ENCODE peak calls at places on chromosomes 4 and X, in seven cellular contexts. K is HCT116, I is thyroid gland, R is endothelial cell of umbilical vein, J is adrenal gland, B is suprapubic skin, G is stomach. P is an unnamed sample.

GRCh38 chrX:143664302-143664701 is 28.4 kb upstream of the SLITRK4 start:
- DNase-seq in K (no peak), I (no peak), R (no peak), J (no peak), B (no peak), G (no peak), P (no peak)

GRCh38 chrX:15564981-15565579 is 35.7 kb downstream of the ACE2 start:
- DNase-seq in K (peak), I (peak), R (peak), J (peak), B (no peak), G (peak), P (peak)

GRCh38 chrX:72714471-72714916 is 388 bp upstream of the PHKA1 start:
- DNase-seq in K (peak), I (peak), R (peak), J (peak), B (peak), G (peak), P (peak)

GRCh38 chr4:142815834-142816233 is 30.3 kb downstream of the INPP4B start:
- DNase-seq in K (peak), I (no peak), R (no peak), J (no peak), B (no peak), G (no peak), P (no peak)

GRCh38 chr4:56743550-56743949 is 62.5 kb upstream of the HOPX start:
- DNase-seq in K (no peak), I (no peak), R (no peak), J (no peak), B (no peak), G (no peak), P (no peak)

GRCh38 chr4:2515835-2516550 is 20.5 kb upstream of the FAM193A start:
- DNase-seq in K (no peak), I (peak), R (no peak), J (peak), B (no peak), G (peak), P (peak)

GRCh38 chr4:22315643-22316042 is 200.2 kb downstream of the ADGRA3 start:
- DNase-seq in K (no peak), I (no peak), R (no peak), J (no peak), B (no peak), G (no peak), P (no peak)

GRCh38 chr4:182307746-182308145 is 64.5 kb downstream of the TENM3 start:
- DNase-seq in K (peak), I (peak), R (no peak), J (peak), B (no peak), G (no peak), P (no peak)

GRCh38 chrX:95974885-95975284 is 709.8 kb upstream of the DIAPH2 start:
- DNase-seq in K (no peak), I (no peak), R (no peak), J (no peak), B (no peak), G (no peak), P (no peak)

GRCh38 chr4:83522239-83522638 is 13.7 kb upstream of the GPAT3 start:
- DNase-seq in K (no peak), I (no peak), R (no peak), J (no peak), B (no peak), G (no peak), P (no peak)

GRCh38 chr4:185398618-185399017 is 2.0 kb downstream of the ANKRD37 start:
- DNase-seq in K (no peak), I (no peak), R (peak), J (no peak), B (no peak), G (no peak), P (no peak)

GRCh38 chrX:21524008-21524407 is 134.1 kb downstream of the KLHL34 start:
- DNase-seq in K (no peak), I (no peak), R (no peak), J (no peak), B (no peak), G (no peak), P (no peak)

GRCh38 chrX:49270249-49270921 is 792 bp downstream of the PPP1R3F start:
- DNase-seq in K (no peak), I (no peak), R (no peak), J (no peak), B (no peak), G (no peak), P (no peak)

GRCh38 chrX:49268702-49269009 is 937 bp upstream of the PPP1R3F start:
- DNase-seq in K (no peak), I (no peak), R (no peak), J (no peak), B (no peak), G (no peak), P (no peak)

GRCh38 chrX:49269768-49270248 is at the start of gene PPP1R3F:
- DNase-seq in K (no peak), I (no peak), R (peak), J (no peak), B (no peak), G (no peak), P (no peak)

GRCh38 chrX:49271341-49271740 is 1.7 kb downstream of the PPP1R3F start:
- DNase-seq in K (no peak), I (peak), R (no peak), J (no peak), B (no peak), G (no peak), P (no peak)

DNA sequence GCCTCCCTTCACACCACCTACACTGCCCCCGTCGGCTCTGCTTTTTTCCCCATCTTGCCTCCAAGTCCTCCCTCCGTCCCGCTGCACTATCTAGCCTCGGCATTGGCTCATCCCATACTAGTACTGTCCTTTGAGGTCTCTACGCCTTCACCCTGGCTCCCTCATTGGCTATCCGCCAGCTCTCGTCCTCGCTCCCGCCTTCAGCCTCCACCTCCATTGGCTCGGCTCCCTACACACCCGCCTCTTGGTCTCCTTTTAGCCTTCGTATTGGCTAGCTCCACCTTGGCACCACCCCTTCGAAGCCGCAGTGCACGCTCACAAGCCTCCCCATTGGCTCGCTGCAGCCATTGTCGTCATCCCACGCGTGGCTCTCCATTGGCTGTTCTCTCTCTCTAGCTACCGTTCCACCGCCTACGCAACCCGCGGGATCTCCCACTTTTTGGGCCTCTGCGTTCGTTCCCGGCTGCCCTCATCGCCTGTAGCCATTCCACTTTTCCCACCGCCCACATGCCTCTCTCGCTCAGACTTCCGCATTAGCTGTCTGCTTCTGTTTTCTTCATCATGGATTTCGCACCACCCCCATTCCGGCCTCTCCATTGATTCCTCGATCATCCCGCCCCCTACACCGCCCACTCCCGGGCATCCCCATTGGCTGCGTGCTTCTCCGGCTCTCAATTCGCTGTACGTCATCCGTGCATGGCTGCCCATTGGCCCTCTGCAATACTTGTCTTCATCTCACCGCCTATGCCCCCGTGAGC is 404 bp upstream of the PPP1R3F start:
- DNase-seq in K (peak), I (peak), R (peak), J (peak), B (peak), G (peak), P (peak)
- TF ChIP-seq POLR2A in K (no peak), I (no peak), R (peak), J (peak), B (no peak), G (no peak), P (peak)

DNA sequence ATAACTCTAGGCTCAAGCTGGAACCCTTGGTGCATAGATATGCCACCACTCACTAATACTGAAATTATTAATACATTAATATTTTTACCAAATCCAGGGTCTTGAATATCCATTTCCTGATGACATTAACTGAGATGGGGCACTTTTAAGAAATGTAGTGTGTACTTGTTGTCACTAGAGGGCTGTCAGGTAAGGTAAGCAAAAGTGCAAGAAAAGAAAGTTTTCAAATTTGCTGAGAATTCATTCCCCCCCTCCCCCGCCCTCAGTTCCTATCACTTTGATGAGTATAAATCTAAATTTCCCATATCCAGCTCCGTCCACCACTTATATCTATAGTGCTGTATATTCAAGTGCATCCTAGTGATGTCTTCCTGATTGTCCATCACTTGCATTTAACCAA is 20.5 kb upstream of the WDR44 start:
- DNase-seq in K (no peak), I (no peak), R (peak), J (no peak), B (no peak), G (no peak), P (no peak)
- TF ChIP-seq CTCF in K (peak), I (no peak), R (no peak), J (peak), B (no peak), G (no peak), P (peak)

GRCh38 chrX:50876551-50876950 is 34.0 kb upstream of the BMP15 start:
- DNase-seq in K (no peak), I (no peak), R (no peak), J (no peak), B (no peak), G (no peak), P (no peak)

GRCh38 chrX:50877310-50877709 is 33.2 kb upstream of the BMP15 start:
- DNase-seq in K (no peak), I (no peak), R (no peak), J (no peak), B (no peak), G (no peak), P (no peak)

GRCh38 chrX:50881028-50881427 is 29.5 kb upstream of the BMP15 start:
- DNase-seq in K (no peak), I (no peak), R (no peak), J (no peak), B (no peak), G (no peak), P (no peak)
- TF ChIP-seq POLR2A in K (no peak), I (no peak), R (no peak), J (no peak), B (no peak), G (no peak), P (no peak)

GRCh38 chrX:47200385-47201150 is 6.9 kb downstream of the UBA1 start:
- DNase-seq in K (no peak), I (no peak), R (no peak), J (peak), B (no peak), G (no peak), P (no peak)
- TF ChIP-seq CTCF in K (no peak), I (no peak), R (no peak), J (peak), B (peak), G (no peak), P (no peak)

P was measured in right lobe of liver.